ENCODE peak calls at places on chromosomes 5 and 9, in eight cellular contexts. I is activated B cell treated with CpG ODN at 0.5 μM for 24 hours; A is H54; F is stimulated activated CD8-positive, alpha-beta memory T cell treated with anti-CD3 and anti-CD28 coated beads, Interleukin-2, amount 100 ng/mL, for 48 hours; K is NCI-H460; H is fibroblast of pulmonary artery; T is heart right ventricle; V is GM12865. S is an unnamed sample.
A peak's percentile ranks its signal among the peaks of the same experiment; 100 is the strongest.

GRCh38 chr5:75461679-75462078 is 49.8 kb downstream of the CERT1 start:
- DNase-seq in I (no peak), A (no peak), F (no peak), K (no peak), H (peak; percentile 54), T (no peak), V (no peak), S (no peak)

GRCh38 chr5:36696059-36696673 is 89.8 kb downstream of the SLC1A3 start:
- DNase-seq in I (no peak), A (peak; percentile 71), F (peak; percentile 26), K (peak; percentile 53), H (peak; percentile 76), T (peak; percentile 29), V (peak; percentile 73), S (no peak)

GRCh38 chr9:108259917-108260675 is 595.7 kb downstream of the ACTL7B start:
- DNase-seq in I (no peak), A (no peak), F (no peak), K (no peak), H (no peak), T (no peak), V (no peak), S (no peak)

GRCh38 chr5:43001748-43002147 is 38.4 kb downstream of the ANXA2R start:
- DNase-seq in I (no peak), A (no peak), F (no peak), K (no peak), H (no peak), T (no peak), V (no peak), S (no peak)

GRCh38 chr9:90795084-90795483 is 6.5 kb upstream of the SYK start:
- DNase-seq in I (no peak), A (no peak), F (no peak), K (no peak), H (no peak), T (no peak), V (no peak), S (no peak)

GRCh38 chr5:137743031-137743640 is 7.2 kb upstream of the KLHL3 start:
- DNase-seq in I (no peak), A (peak; percentile 19), F (no peak), K (peak; percentile 80), H (peak; percentile 88), T (no peak), V (peak; percentile 82), S (peak; percentile 57)

GRCh38 chr5:159310492-159310891 is 19.8 kb downstream of the IL12B start:
- DNase-seq in I (peak; percentile 37), A (no peak), F (peak; percentile 6), K (no peak), H (no peak), T (no peak), V (peak; percentile 13), S (no peak)

GRCh38 chr5:142819292-142819691 is 49.1 kb downstream of the ARHGAP26 start:
- DNase-seq in I (no peak), A (no peak), F (no peak), K (no peak), H (no peak), T (no peak), V (no peak), S (no peak)

GRCh38 chr5:9582406-9582805 is 36.5 kb upstream of the SEMA5A start:
- DNase-seq in I (no peak), A (no peak), F (no peak), K (no peak), H (no peak), T (no peak), V (no peak), S (no peak)

S was measured in SK-N-MC.